ENCODE peak calls at places on chromosomes 4 and X, in nine cellular contexts. T is A549; G is RWPE1; I is stimulated activated CD8-positive, alpha-beta memory T cell treated with anti-CD3 and anti-CD28 coated beads, Interleukin-7, amount 100 ng/mL, for 24 hours; A is ELR; C is endodermal cell; S is NCI-H748 treated with DMSO at 0.1 percent for 48 hours; K is COLO829; Q is left kidney. F is an unnamed sample.

GRCh38 chr4:189511581-189511980 is 429.1 kb upstream of the FRG1 start:
- DNase-seq in T (no peak), Q (no peak), C (no peak), A (no peak), G (no peak), I (no peak), S (no peak), K (no peak), F (no peak)

GRCh38 chrX:3262906-3263305 is 83.5 kb downstream of the MXRA5 start:
- DNase-seq in S (no peak), G (peak), I (no peak), A (peak), K (peak), C (no peak), T (peak), Q (no peak), F (peak)

GRCh38 chr4:24840826-24841587 is 45.6 kb downstream of the SOD3 start:
- DNase-seq in I (no peak), G (no peak), C (no peak), S (no peak), K (no peak), Q (peak), A (no peak), T (no peak), F (no peak)

GRCh38 chrX:103565197-103565596 is 20.1 kb upstream of the TCEAL4 start:
- DNase-seq in I (no peak), T (no peak), A (no peak), C (no peak), S (no peak), Q (no peak), G (no peak), K (peak), F (no peak)

GRCh38 chr4:68962868-68963267 is 11.3 kb upstream of the UGT2A3 start:
- DNase-seq in T (no peak), C (no peak), G (no peak), A (no peak), Q (no peak), I (no peak), S (no peak), K (no peak), F (no peak)

GRCh38 chr4:122669911-122670738 is 49.3 kb upstream of the IL21 start:
- DNase-seq in C (no peak), T (no peak), A (no peak), I (no peak), K (no peak), G (no peak), Q (no peak), S (no peak), F (no peak)

GRCh38 chrX:113833096-113833495 is 750.8 kb upstream of the HTR2C start:
- DNase-seq in Q (no peak), K (no peak), G (peak), S (no peak), I (no peak), C (no peak), T (no peak), A (no peak), F (no peak)

GRCh38 chr4:108008721-108009120 is 19.0 kb downstream of the HADH start:
- DNase-seq in T (no peak), C (no peak), Q (no peak), G (peak), S (no peak), I (no peak), K (no peak), A (peak), F (no peak)

GRCh38 chrX:24877854-24878650 is 137.7 kb downstream of the ARX start:
- DNase-seq in K (no peak), Q (no peak), A (no peak), T (peak), G (no peak), I (no peak), C (no peak), S (peak), F (no peak)

GRCh38 chr4:139419388-139419914 is 34.5 kb upstream of the RAB33B start:
- DNase-seq in G (peak), S (no peak), A (peak), I (no peak), T (no peak), Q (peak), K (no peak), C (no peak), F (no peak)

GRCh38 chrX:1401611-1402430 is 9.9 kb upstream of the SLC25A6 start:
- DNase-seq in A (no peak), Q (no peak), S (no peak), G (no peak), K (no peak), C (no peak), T (no peak), I (no peak), F (no peak)

GRCh38 chr4:72118017-72118416 is 86.2 kb downstream of the NPFFR2 start:
- DNase-seq in A (no peak), C (no peak), K (no peak), I (no peak), T (no peak), G (no peak), S (no peak), Q (no peak), F (no peak)

GRCh38 chrX:7889138-7889537 is 38.1 kb downstream of the PNPLA4 start:
- DNase-seq in S (no peak), Q (no peak), A (no peak), I (no peak), C (no peak), G (no peak), T (no peak), K (no peak), F (no peak)

GRCh38 chr4:75513529-75514130 is 573 bp downstream of the RCHY1 start:
- DNase-seq in Q (peak), T (no peak), G (no peak), C (no peak), I (no peak), A (peak), K (no peak), S (no peak), F (no peak)

GRCh38 chrX:44874481-44875184 is 1.6 kb downstream of the KDM6A start:
- DNase-seq in I (no peak), C (peak), T (peak), A (peak), S (peak), Q (peak), G (peak), K (peak), F (peak)

GRCh38 chr4:22334155-22334554 is 181.7 kb downstream of the ADGRA3 start:
- DNase-seq in G (no peak), K (no peak), A (no peak), C (no peak), Q (no peak), I (no peak), S (no peak), T (no peak), F (no peak)